ENCODE peak calls at places on chromosomes 12 and 14, in eight cellular contexts. One of them, this sample, is unnamed.

GRCh38 chr12:108779998-108780688 is 48.8 kb upstream of the CORO1C start:
- DNase-seq in CD8-positive, alpha-beta memory T cell: no peak
- DNase-seq in Kasumi-1: no peak
- DNase-seq in heart left ventricle: no peak
- DNase-seq in activated naive CD8-positive, alpha-beta T cell treated with anti-CD3 and anti-CD28 coated beads, Interleukin-2, amount 50 U/mL, for 24 hours: no peak
- DNase-seq in sciatic nerve: no peak
- DNase-seq in NCI-H1417: no peak
- DNase-seq in T-helper 1 cell: no peak
- DNase-seq in this sample: no peak

GRCh38 chr12:100738086-100738485 is 56.5 kb upstream of the ANO4 start:
- DNase-seq in NCI-H1417: no peak
- DNase-seq in T-helper 1 cell: no peak
- DNase-seq in heart left ventricle: no peak
- DNase-seq in activated naive CD8-positive, alpha-beta T cell treated with anti-CD3 and anti-CD28 coated beads, Interleukin-2, amount 50 U/mL, for 24 hours: no peak
- DNase-seq in sciatic nerve: no peak
- DNase-seq in Kasumi-1: no peak
- DNase-seq in CD8-positive, alpha-beta memory T cell: no peak
- DNase-seq in this sample: no peak

GRCh38 chr12:51442324-51442723 is 17.7 kb downstream of the SLC4A8 start:
- DNase-seq in NCI-H1417: no peak
- DNase-seq in heart left ventricle: no peak
- DNase-seq in activated naive CD8-positive, alpha-beta T cell treated with anti-CD3 and anti-CD28 coated beads, Interleukin-2, amount 50 U/mL, for 24 hours: no peak
- DNase-seq in Kasumi-1: no peak
- DNase-seq in sciatic nerve: no peak
- DNase-seq in CD8-positive, alpha-beta memory T cell: no peak
- DNase-seq in T-helper 1 cell: no peak
- DNase-seq in this sample: no peak

GRCh38 chr12:120231316-120232011 is 30.6 kb upstream of the RPLP0 start:
- DNase-seq in activated naive CD8-positive, alpha-beta T cell treated with anti-CD3 and anti-CD28 coated beads, Interleukin-2, amount 50 U/mL, for 24 hours: peak; percentile 81
- DNase-seq in CD8-positive, alpha-beta memory T cell: peak; percentile 82
- DNase-seq in T-helper 1 cell: peak; percentile 85
- DNase-seq in sciatic nerve: no peak
- DNase-seq in heart left ventricle: peak; percentile 89
- DNase-seq in Kasumi-1: peak; percentile 98
- DNase-seq in NCI-H1417: peak; percentile 13
- DNase-seq in this sample: peak; percentile 88

GRCh38 chr14:31745741-31746140 is 184.5 kb downstream of the NUBPL start:
- DNase-seq in T-helper 1 cell: no peak
- DNase-seq in CD8-positive, alpha-beta memory T cell: no peak
- DNase-seq in activated naive CD8-positive, alpha-beta T cell treated with anti-CD3 and anti-CD28 coated beads, Interleukin-2, amount 50 U/mL, for 24 hours: no peak
- DNase-seq in sciatic nerve: no peak
- DNase-seq in heart left ventricle: no peak
- DNase-seq in NCI-H1417: no peak
- DNase-seq in Kasumi-1: no peak
- DNase-seq in this sample: no peak

GRCh38 chr12:115394498-115395220 is 710.7 kb upstream of the TBX3 start:
- DNase-seq in NCI-H1417: no peak
- DNase-seq in Kasumi-1: no peak
- DNase-seq in activated naive CD8-positive, alpha-beta T cell treated with anti-CD3 and anti-CD28 coated beads, Interleukin-2, amount 50 U/mL, for 24 hours: no peak
- DNase-seq in sciatic nerve: no peak
- DNase-seq in CD8-positive, alpha-beta memory T cell: no peak
- DNase-seq in heart left ventricle: no peak
- DNase-seq in T-helper 1 cell: no peak
- DNase-seq in this sample: no peak

GRCh38 chr12:132075026-132075713 is 68.9 kb downstream of the DDX51 start:
- DNase-seq in NCI-H1417: no peak
- DNase-seq in Kasumi-1: peak; percentile 19
- DNase-seq in heart left ventricle: no peak
- DNase-seq in activated naive CD8-positive, alpha-beta T cell treated with anti-CD3 and anti-CD28 coated beads, Interleukin-2, amount 50 U/mL, for 24 hours: no peak
- DNase-seq in T-helper 1 cell: no peak
- DNase-seq in sciatic nerve: no peak
- DNase-seq in CD8-positive, alpha-beta memory T cell: no peak
- DNase-seq in this sample: no peak

GRCh38 chr14:36365766-36366165 is 45.3 kb upstream of the MBIP start:
- DNase-seq in activated naive CD8-positive, alpha-beta T cell treated with anti-CD3 and anti-CD28 coated beads, Interleukin-2, amount 50 U/mL, for 24 hours: no peak
- DNase-seq in sciatic nerve: no peak
- DNase-seq in Kasumi-1: no peak
- DNase-seq in CD8-positive, alpha-beta memory T cell: no peak
- DNase-seq in NCI-H1417: no peak
- DNase-seq in T-helper 1 cell: no peak
- DNase-seq in heart left ventricle: no peak
- DNase-seq in this sample: no peak

GRCh38 chr12:6078378-6079083 is 45.9 kb downstream of the VWF start:
- DNase-seq in Kasumi-1: no peak
- DNase-seq in NCI-H1417: no peak
- DNase-seq in T-helper 1 cell: no peak
- DNase-seq in activated naive CD8-positive, alpha-beta T cell treated with anti-CD3 and anti-CD28 coated beads, Interleukin-2, amount 50 U/mL, for 24 hours: no peak
- DNase-seq in sciatic nerve: no peak
- DNase-seq in heart left ventricle: no peak
- DNase-seq in CD8-positive, alpha-beta memory T cell: no peak
- DNase-seq in this sample: no peak

GRCh38 chr14:91186515-91187066 is 57.9 kb downstream of the GPR68 start:
- DNase-seq in Kasumi-1: no peak
- DNase-seq in NCI-H1417: no peak
- DNase-seq in sciatic nerve: no peak
- DNase-seq in T-helper 1 cell: no peak
- DNase-seq in heart left ventricle: no peak
- DNase-seq in activated naive CD8-positive, alpha-beta T cell treated with anti-CD3 and anti-CD28 coated beads, Interleukin-2, amount 50 U/mL, for 24 hours: no peak
- DNase-seq in CD8-positive, alpha-beta memory T cell: no peak
- DNase-seq in this sample: no peak

GRCh38 chr12:121795029-121795977 is 1.8 kb upstream of the RHOF start:
- DNase-seq in NCI-H1417: peak; percentile 83
- DNase-seq in T-helper 1 cell: peak; percentile 83
- DNase-seq in activated naive CD8-positive, alpha-beta T cell treated with anti-CD3 and anti-CD28 coated beads, Interleukin-2, amount 50 U/mL, for 24 hours: peak; percentile 89
- DNase-seq in heart left ventricle: peak; percentile 89
- DNase-seq in CD8-positive, alpha-beta memory T cell: peak; percentile 87
- DNase-seq in Kasumi-1: peak; percentile 46
- DNase-seq in sciatic nerve: peak; percentile 94
- DNase-seq in this sample: peak; percentile 75

GRCh38 chr14:85079842-85080741 is 449.9 kb upstream of the FLRT2 start:
- DNase-seq in T-helper 1 cell: no peak
- DNase-seq in Kasumi-1: no peak
- DNase-seq in NCI-H1417: no peak
- DNase-seq in heart left ventricle: no peak
- DNase-seq in CD8-positive, alpha-beta memory T cell: no peak
- DNase-seq in sciatic nerve: no peak
- DNase-seq in activated naive CD8-positive, alpha-beta T cell treated with anti-CD3 and anti-CD28 coated beads, Interleukin-2, amount 50 U/mL, for 24 hours: no peak
- DNase-seq in this sample: no peak

GRCh38 chr12:2168808-2169207 is 116.0 kb downstream of the CACNA1C start:
- DNase-seq in CD8-positive, alpha-beta memory T cell: no peak
- DNase-seq in T-helper 1 cell: no peak
- DNase-seq in sciatic nerve: no peak
- DNase-seq in NCI-H1417: no peak
- DNase-seq in activated naive CD8-positive, alpha-beta T cell treated with anti-CD3 and anti-CD28 coated beads, Interleukin-2, amount 50 U/mL, for 24 hours: no peak
- DNase-seq in Kasumi-1: no peak
- DNase-seq in heart left ventricle: no peak
- DNase-seq in this sample: no peak

GRCh38 chr12:78871566-78871965 is 7.0 kb downstream of the SYT1 start:
- DNase-seq in activated naive CD8-positive, alpha-beta T cell treated with anti-CD3 and anti-CD28 coated beads, Interleukin-2, amount 50 U/mL, for 24 hours: no peak
- DNase-seq in NCI-H1417: no peak
- DNase-seq in heart left ventricle: peak; percentile 7
- DNase-seq in T-helper 1 cell: no peak
- DNase-seq in CD8-positive, alpha-beta memory T cell: no peak
- DNase-seq in sciatic nerve: no peak
- DNase-seq in Kasumi-1: no peak
- DNase-seq in this sample: no peak

GRCh38 chr12:57477710-57478681 is 1.7 kb downstream of the ARHGAP9 start:
- DNase-seq in activated naive CD8-positive, alpha-beta T cell treated with anti-CD3 and anti-CD28 coated beads, Interleukin-2, amount 50 U/mL, for 24 hours: peak; percentile 52
- DNase-seq in T-helper 1 cell: peak; percentile 74
- DNase-seq in NCI-H1417: no peak
- DNase-seq in Kasumi-1: peak; percentile 78
- DNase-seq in CD8-positive, alpha-beta memory T cell: peak; percentile 79
- DNase-seq in sciatic nerve: no peak
- DNase-seq in heart left ventricle: no peak
- DNase-seq in this sample: peak; percentile 38

GRCh38 chr14:33457021-33457420 is 493.9 kb downstream of the EGLN3 start:
- DNase-seq in activated naive CD8-positive, alpha-beta T cell treated with anti-CD3 and anti-CD28 coated beads, Interleukin-2, amount 50 U/mL, for 24 hours: no peak
- DNase-seq in NCI-H1417: no peak
- DNase-seq in Kasumi-1: no peak
- DNase-seq in heart left ventricle: no peak
- DNase-seq in CD8-positive, alpha-beta memory T cell: no peak
- DNase-seq in T-helper 1 cell: no peak
- DNase-seq in sciatic nerve: no peak
- DNase-seq in this sample: no peak

GRCh38 chr12:117236456-117237001 is 46.3 kb upstream of the FBXO21 start:
- DNase-seq in activated naive CD8-positive, alpha-beta T cell treated with anti-CD3 and anti-CD28 coated beads, Interleukin-2, amount 50 U/mL, for 24 hours: peak; percentile 89
- DNase-seq in sciatic nerve: peak; percentile 91
- DNase-seq in Kasumi-1: peak; percentile 64
- DNase-seq in heart left ventricle: peak; percentile 63
- DNase-seq in T-helper 1 cell: peak; percentile 55
- DNase-seq in CD8-positive, alpha-beta memory T cell: peak; percentile 72
- DNase-seq in NCI-H1417: peak; percentile 65
- DNase-seq in this sample: peak; percentile 44

GRCh38 chr12:26126340-26127284 is 1.8 kb upstream of the BHLHE41 start:
- DNase-seq in NCI-H1417: peak; percentile 85
- DNase-seq in heart left ventricle: peak; percentile 91
- DNase-seq in CD8-positive, alpha-beta memory T cell: no peak
- DNase-seq in Kasumi-1: peak; percentile 49
- DNase-seq in sciatic nerve: peak; percentile 92
- DNase-seq in T-helper 1 cell: peak; percentile 33
- DNase-seq in activated naive CD8-positive, alpha-beta T cell treated with anti-CD3 and anti-CD28 coated beads, Interleukin-2, amount 50 U/mL, for 24 hours: peak; percentile 57
- DNase-seq in this sample: peak; percentile 50

GRCh38 chr12:114694436-114695304 is 10.7 kb upstream of the TBX3 start:
- DNase-seq in sciatic nerve: no peak
- DNase-seq in activated naive CD8-positive, alpha-beta T cell treated with anti-CD3 and anti-CD28 coated beads, Interleukin-2, amount 50 U/mL, for 24 hours: no peak
- DNase-seq in NCI-H1417: no peak
- DNase-seq in CD8-positive, alpha-beta memory T cell: no peak
- DNase-seq in Kasumi-1: no peak
- DNase-seq in T-helper 1 cell: no peak
- DNase-seq in heart left ventricle: no peak
- DNase-seq in this sample: no peak

GRCh38 chr14:23366163-23366921 is 1.4 kb upstream of the EFS start:
- DNase-seq in NCI-H1417: no peak
- DNase-seq in sciatic nerve: peak; percentile 89
- DNase-seq in activated naive CD8-positive, alpha-beta T cell treated with anti-CD3 and anti-CD28 coated beads, Interleukin-2, amount 50 U/mL, for 24 hours: no peak
- DNase-seq in T-helper 1 cell: no peak
- DNase-seq in CD8-positive, alpha-beta memory T cell: peak; percentile 23
- DNase-seq in Kasumi-1: no peak
- DNase-seq in heart left ventricle: peak; percentile 76
- DNase-seq in this sample: no peak

GRCh38 chr12:91423336-91424050 is 240.9 kb upstream of the DCN start:
- DNase-seq in Kasumi-1: no peak
- DNase-seq in activated naive CD8-positive, alpha-beta T cell treated with anti-CD3 and anti-CD28 coated beads, Interleukin-2, amount 50 U/mL, for 24 hours: no peak
- DNase-seq in CD8-positive, alpha-beta memory T cell: no peak
- DNase-seq in sciatic nerve: no peak
- DNase-seq in T-helper 1 cell: no peak
- DNase-seq in heart left ventricle: no peak
- DNase-seq in NCI-H1417: no peak
- DNase-seq in this sample: no peak

GRCh38 chr14:32491413-32492016 is 162.4 kb downstream of the AKAP6 start:
- DNase-seq in sciatic nerve: no peak
- DNase-seq in T-helper 1 cell: no peak
- DNase-seq in CD8-positive, alpha-beta memory T cell: no peak
- DNase-seq in activated naive CD8-positive, alpha-beta T cell treated with anti-CD3 and anti-CD28 coated beads, Interleukin-2, amount 50 U/mL, for 24 hours: no peak
- DNase-seq in NCI-H1417: no peak
- DNase-seq in Kasumi-1: no peak
- DNase-seq in heart left ventricle: no peak
- DNase-seq in this sample: no peak

GRCh38 chr12:88889326-88890110 is 309.2 kb upstream of the KITLG start:
- DNase-seq in heart left ventricle: no peak
- DNase-seq in activated naive CD8-positive, alpha-beta T cell treated with anti-CD3 and anti-CD28 coated beads, Interleukin-2, amount 50 U/mL, for 24 hours: no peak
- DNase-seq in T-helper 1 cell: no peak
- DNase-seq in CD8-positive, alpha-beta memory T cell: no peak
- DNase-seq in Kasumi-1: no peak
- DNase-seq in NCI-H1417: no peak
- DNase-seq in sciatic nerve: no peak
- DNase-seq in this sample: no peak

GRCh38 chr12:106030210-106031175 is 108.3 kb downstream of the NUAK1 start:
- DNase-seq in heart left ventricle: no peak
- DNase-seq in CD8-positive, alpha-beta memory T cell: no peak
- DNase-seq in activated naive CD8-positive, alpha-beta T cell treated with anti-CD3 and anti-CD28 coated beads, Interleukin-2, amount 50 U/mL, for 24 hours: no peak
- DNase-seq in NCI-H1417: no peak
- DNase-seq in sciatic nerve: no peak
- DNase-seq in Kasumi-1: no peak
- DNase-seq in T-helper 1 cell: peak; percentile 3
- DNase-seq in this sample: no peak

GRCh38 chr12:50058743-50059312 is 1.4 kb downstream of the ASIC1 start:
- DNase-seq in sciatic nerve: no peak
- DNase-seq in Kasumi-1: no peak
- DNase-seq in activated naive CD8-positive, alpha-beta T cell treated with anti-CD3 and anti-CD28 coated beads, Interleukin-2, amount 50 U/mL, for 24 hours: peak; percentile 22
- DNase-seq in heart left ventricle: no peak
- DNase-seq in CD8-positive, alpha-beta memory T cell: no peak
- DNase-seq in T-helper 1 cell: no peak
- DNase-seq in NCI-H1417: no peak
- DNase-seq in this sample: no peak

GRCh38 chr12:113863455-113863845 is 102.7 kb downstream of the RBM19 start:
- DNase-seq in CD8-positive, alpha-beta memory T cell: no peak
- DNase-seq in heart left ventricle: no peak
- DNase-seq in activated naive CD8-positive, alpha-beta T cell treated with anti-CD3 and anti-CD28 coated beads, Interleukin-2, amount 50 U/mL, for 24 hours: no peak
- DNase-seq in T-helper 1 cell: no peak
- DNase-seq in NCI-H1417: no peak
- DNase-seq in Kasumi-1: no peak
- DNase-seq in sciatic nerve: no peak
- DNase-seq in this sample: no peak

GRCh38 chr12:52506858-52507715 is 13.1 kb downstream of the KRT5 start:
- DNase-seq in heart left ventricle: no peak
- DNase-seq in T-helper 1 cell: no peak
- DNase-seq in Kasumi-1: peak; percentile 44
- DNase-seq in CD8-positive, alpha-beta memory T cell: no peak
- DNase-seq in NCI-H1417: peak; percentile 32
- DNase-seq in activated naive CD8-positive, alpha-beta T cell treated with anti-CD3 and anti-CD28 coated beads, Interleukin-2, amount 50 U/mL, for 24 hours: no peak
- DNase-seq in sciatic nerve: no peak
- DNase-seq in this sample: peak; percentile 46

GRCh38 chr12:130155416-130156073 is 6.7 kb upstream of the FZD10 start:
- DNase-seq in sciatic nerve: peak; percentile 22
- DNase-seq in Kasumi-1: no peak
- DNase-seq in NCI-H1417: no peak
- DNase-seq in CD8-positive, alpha-beta memory T cell: no peak
- DNase-seq in heart left ventricle: no peak
- DNase-seq in T-helper 1 cell: no peak
- DNase-seq in activated naive CD8-positive, alpha-beta T cell treated with anti-CD3 and anti-CD28 coated beads, Interleukin-2, amount 50 U/mL, for 24 hours: no peak
- DNase-seq in this sample: no peak

GRCh38 chr12:618626-619025 is 44.6 kb downstream of the NINJ2 start:
- DNase-seq in sciatic nerve: no peak
- DNase-seq in NCI-H1417: no peak
- DNase-seq in CD8-positive, alpha-beta memory T cell: no peak
- DNase-seq in Kasumi-1: no peak
- DNase-seq in heart left ventricle: no peak
- DNase-seq in T-helper 1 cell: no peak
- DNase-seq in activated naive CD8-positive, alpha-beta T cell treated with anti-CD3 and anti-CD28 coated beads, Interleukin-2, amount 50 U/mL, for 24 hours: no peak
- DNase-seq in this sample: no peak

GRCh38 chr14:24339284-24340151 is at the start of gene RIPK3:
- DNase-seq in Kasumi-1: peak; percentile 34
- DNase-seq in heart left ventricle: peak; percentile 57
- DNase-seq in T-helper 1 cell: peak; percentile 71
- DNase-seq in CD8-positive, alpha-beta memory T cell: peak; percentile 75
- DNase-seq in NCI-H1417: no peak
- DNase-seq in activated naive CD8-positive, alpha-beta T cell treated with anti-CD3 and anti-CD28 coated beads, Interleukin-2, amount 50 U/mL, for 24 hours: peak; percentile 67
- DNase-seq in sciatic nerve: no peak
- DNase-seq in this sample: peak; percentile 23

GRCh38 chr14:42057176-42057575 is 450.5 kb downstream of the LRFN5 start:
- DNase-seq in Kasumi-1: no peak
- DNase-seq in sciatic nerve: no peak
- DNase-seq in NCI-H1417: no peak
- DNase-seq in T-helper 1 cell: no peak
- DNase-seq in activated naive CD8-positive, alpha-beta T cell treated with anti-CD3 and anti-CD28 coated beads, Interleukin-2, amount 50 U/mL, for 24 hours: no peak
- DNase-seq in CD8-positive, alpha-beta memory T cell: no peak
- DNase-seq in heart left ventricle: no peak
- DNase-seq in this sample: no peak

GRCh38 chr12:42766754-42767153 is 177.2 kb upstream of the PRICKLE1 start:
- DNase-seq in T-helper 1 cell: no peak
- DNase-seq in activated naive CD8-positive, alpha-beta T cell treated with anti-CD3 and anti-CD28 coated beads, Interleukin-2, amount 50 U/mL, for 24 hours: no peak
- DNase-seq in NCI-H1417: no peak
- DNase-seq in Kasumi-1: no peak
- DNase-seq in sciatic nerve: no peak
- DNase-seq in heart left ventricle: no peak
- DNase-seq in CD8-positive, alpha-beta memory T cell: no peak
- DNase-seq in this sample: no peak

GRCh38 chr12:38392584-38393144 is 76.1 kb downstream of the ALG10B start:
- DNase-seq in Kasumi-1: no peak
- DNase-seq in CD8-positive, alpha-beta memory T cell: no peak
- DNase-seq in activated naive CD8-positive, alpha-beta T cell treated with anti-CD3 and anti-CD28 coated beads, Interleukin-2, amount 50 U/mL, for 24 hours: no peak
- DNase-seq in heart left ventricle: no peak
- DNase-seq in sciatic nerve: no peak
- DNase-seq in T-helper 1 cell: no peak
- DNase-seq in NCI-H1417: no peak
- DNase-seq in this sample: no peak

GRCh38 chr14:71731096-71731495 is 201.1 kb upstream of the RGS6 start:
- DNase-seq in NCI-H1417: no peak
- DNase-seq in heart left ventricle: no peak
- DNase-seq in activated naive CD8-positive, alpha-beta T cell treated with anti-CD3 and anti-CD28 coated beads, Interleukin-2, amount 50 U/mL, for 24 hours: no peak
- DNase-seq in T-helper 1 cell: no peak
- DNase-seq in sciatic nerve: no peak
- DNase-seq in CD8-positive, alpha-beta memory T cell: no peak
- DNase-seq in Kasumi-1: no peak
- DNase-seq in this sample: no peak